ENCODE peak calls at places on chromosomes 5 and 9, in eight cellular contexts. One of them, this sample, is unnamed.

GRCh38 chr5:172909931-172910502 is 49.2 kb upstream of the RPL26L1 start:
- DNase-seq in fibroblast of pulmonary artery: peak
- DNase-seq in lower lobe of right lung: no peak
- DNase-seq in foreskin fibroblast: peak
- DNase-seq in CD8-positive, alpha-beta memory T cell: no peak
- DNase-seq in AG09309: no peak
- DNase-seq in SJSA1: no peak
- DNase-seq in pancreas: no peak
- DNase-seq in this sample: peak

GRCh38 chr9:130896233-130897012 is at the start of gene QRFP:
- DNase-seq in SJSA1: no peak
- DNase-seq in fibroblast of pulmonary artery: no peak
- DNase-seq in foreskin fibroblast: no peak
- DNase-seq in AG09309: no peak
- DNase-seq in lower lobe of right lung: no peak
- DNase-seq in CD8-positive, alpha-beta memory T cell: no peak
- DNase-seq in pancreas: no peak
- DNase-seq in this sample: no peak

GRCh38 chr5:140977003-140977402 is 10.7 kb downstream of the PCDHAC2 start:
- DNase-seq in pancreas: no peak
- DNase-seq in AG09309: no peak
- DNase-seq in SJSA1: no peak
- DNase-seq in fibroblast of pulmonary artery: peak
- DNase-seq in lower lobe of right lung: no peak
- DNase-seq in foreskin fibroblast: no peak
- DNase-seq in CD8-positive, alpha-beta memory T cell: no peak
- DNase-seq in this sample: no peak

GRCh38 chr5:150009671-150010387 is 9.3 kb downstream of the HMGXB3 start:
- DNase-seq in lower lobe of right lung: no peak
- DNase-seq in SJSA1: no peak
- DNase-seq in CD8-positive, alpha-beta memory T cell: no peak
- DNase-seq in fibroblast of pulmonary artery: peak
- DNase-seq in pancreas: no peak
- DNase-seq in AG09309: no peak
- DNase-seq in foreskin fibroblast: peak
- DNase-seq in this sample: no peak

GRCh38 chr5:134122530-134122929 is 8.0 kb downstream of the TCF7 start:
- DNase-seq in AG09309: no peak
- DNase-seq in lower lobe of right lung: no peak
- DNase-seq in CD8-positive, alpha-beta memory T cell: peak
- DNase-seq in pancreas: no peak
- DNase-seq in SJSA1: no peak
- DNase-seq in foreskin fibroblast: no peak
- DNase-seq in fibroblast of pulmonary artery: no peak
- DNase-seq in this sample: no peak

GRCh38 chr9:70484232-70485130 is 70.0 kb upstream of the KLF9 start:
- DNase-seq in lower lobe of right lung: no peak
- DNase-seq in AG09309: no peak
- DNase-seq in foreskin fibroblast: peak
- DNase-seq in pancreas: no peak
- DNase-seq in CD8-positive, alpha-beta memory T cell: no peak
- DNase-seq in SJSA1: peak
- DNase-seq in fibroblast of pulmonary artery: peak
- DNase-seq in this sample: no peak

GRCh38 chr9:127796225-127796813 is 6.4 kb upstream of the FPGS start:
- DNase-seq in AG09309: no peak
- DNase-seq in SJSA1: no peak
- DNase-seq in fibroblast of pulmonary artery: no peak
- DNase-seq in lower lobe of right lung: peak
- DNase-seq in foreskin fibroblast: peak
- DNase-seq in pancreas: no peak
- DNase-seq in CD8-positive, alpha-beta memory T cell: no peak
- DNase-seq in this sample: no peak

GRCh38 chr5:139439013-139439903 is at the start of gene DNAJC18:
- DNase-seq in fibroblast of pulmonary artery: peak
- DNase-seq in SJSA1: peak
- DNase-seq in CD8-positive, alpha-beta memory T cell: peak
- DNase-seq in AG09309: peak
- DNase-seq in foreskin fibroblast: peak
- DNase-seq in pancreas: peak
- DNase-seq in lower lobe of right lung: peak
- DNase-seq in this sample: peak

GRCh38 chr5:140402258-140403074 is 833 bp downstream of the ANKHD1 start:
- DNase-seq in AG09309: no peak
- DNase-seq in fibroblast of pulmonary artery: peak
- DNase-seq in lower lobe of right lung: peak
- DNase-seq in SJSA1: peak
- DNase-seq in pancreas: peak
- DNase-seq in CD8-positive, alpha-beta memory T cell: peak
- DNase-seq in foreskin fibroblast: peak
- DNase-seq in this sample: no peak

GRCh38 chr5:159061834-159062530 is 37.7 kb downstream of the EBF1 start:
- DNase-seq in fibroblast of pulmonary artery: peak
- DNase-seq in lower lobe of right lung: no peak
- DNase-seq in CD8-positive, alpha-beta memory T cell: no peak
- DNase-seq in AG09309: no peak
- DNase-seq in SJSA1: no peak
- DNase-seq in pancreas: no peak
- DNase-seq in foreskin fibroblast: no peak
- DNase-seq in this sample: no peak

GRCh38 chr9:87787735-87788134 is 61.8 kb downstream of the CTSL start:
- DNase-seq in pancreas: no peak
- DNase-seq in foreskin fibroblast: peak
- DNase-seq in lower lobe of right lung: no peak
- DNase-seq in CD8-positive, alpha-beta memory T cell: no peak
- DNase-seq in SJSA1: no peak
- DNase-seq in fibroblast of pulmonary artery: peak
- DNase-seq in AG09309: no peak
- DNase-seq in this sample: peak

GRCh38 chr9:37471942-37472679 is 6.9 kb upstream of the ZBTB5 start:
- DNase-seq in CD8-positive, alpha-beta memory T cell: no peak
- DNase-seq in pancreas: no peak
- DNase-seq in foreskin fibroblast: peak
- DNase-seq in fibroblast of pulmonary artery: peak
- DNase-seq in lower lobe of right lung: no peak
- DNase-seq in SJSA1: peak
- DNase-seq in AG09309: peak
- DNase-seq in this sample: peak

GRCh38 chr5:179986328-179986727 is 78.6 kb upstream of the TBC1D9B start:
- DNase-seq in CD8-positive, alpha-beta memory T cell: no peak
- DNase-seq in lower lobe of right lung: no peak
- DNase-seq in fibroblast of pulmonary artery: peak
- DNase-seq in AG09309: no peak
- DNase-seq in SJSA1: no peak
- DNase-seq in foreskin fibroblast: no peak
- DNase-seq in pancreas: no peak
- DNase-seq in this sample: no peak

GRCh38 chr5:95382843-95383242 is 8.3 kb upstream of the FAM81B start:
- DNase-seq in AG09309: no peak
- DNase-seq in lower lobe of right lung: no peak
- DNase-seq in CD8-positive, alpha-beta memory T cell: no peak
- DNase-seq in pancreas: no peak
- DNase-seq in fibroblast of pulmonary artery: no peak
- DNase-seq in foreskin fibroblast: no peak
- DNase-seq in SJSA1: no peak
- DNase-seq in this sample: no peak

GRCh38 chr9:108884701-108885100 is 22.6 kb downstream of the ACTL7A start:
- DNase-seq in SJSA1: no peak
- DNase-seq in AG09309: no peak
- DNase-seq in pancreas: no peak
- DNase-seq in CD8-positive, alpha-beta memory T cell: no peak
- DNase-seq in foreskin fibroblast: no peak
- DNase-seq in lower lobe of right lung: no peak
- DNase-seq in fibroblast of pulmonary artery: no peak
- DNase-seq in this sample: no peak

GRCh38 chr5:73236541-73237128 is 63.6 kb downstream of the TMEM174 start:
- DNase-seq in foreskin fibroblast: no peak
- DNase-seq in CD8-positive, alpha-beta memory T cell: no peak
- DNase-seq in fibroblast of pulmonary artery: no peak
- DNase-seq in SJSA1: no peak
- DNase-seq in pancreas: no peak
- DNase-seq in AG09309: no peak
- DNase-seq in lower lobe of right lung: no peak
- DNase-seq in this sample: no peak

GRCh38 chr9:70947086-70947485 is 174.3 kb downstream of the TRPM3 start:
- DNase-seq in SJSA1: no peak
- DNase-seq in foreskin fibroblast: peak
- DNase-seq in CD8-positive, alpha-beta memory T cell: no peak
- DNase-seq in fibroblast of pulmonary artery: no peak
- DNase-seq in pancreas: no peak
- DNase-seq in lower lobe of right lung: no peak
- DNase-seq in AG09309: no peak
- DNase-seq in this sample: no peak

GRCh38 chr5:139294372-139295165 is 1.0 kb downstream of the MATR3 start:
- DNase-seq in pancreas: peak
- DNase-seq in AG09309: no peak
- DNase-seq in SJSA1: peak
- DNase-seq in foreskin fibroblast: peak
- DNase-seq in lower lobe of right lung: peak
- DNase-seq in CD8-positive, alpha-beta memory T cell: peak
- DNase-seq in fibroblast of pulmonary artery: peak
- DNase-seq in this sample: peak

GRCh38 chr5:121851643-121852574 is at the start of gene FTMT:
- DNase-seq in pancreas: peak
- DNase-seq in SJSA1: no peak
- DNase-seq in fibroblast of pulmonary artery: no peak
- DNase-seq in lower lobe of right lung: no peak
- DNase-seq in foreskin fibroblast: no peak
- DNase-seq in CD8-positive, alpha-beta memory T cell: no peak
- DNase-seq in AG09309: no peak
- DNase-seq in this sample: no peak

GRCh38 chr9:137175345-137175961 is 3.6 kb upstream of the TMEM210 start:
- DNase-seq in pancreas: no peak
- DNase-seq in AG09309: no peak
- DNase-seq in foreskin fibroblast: peak
- DNase-seq in CD8-positive, alpha-beta memory T cell: no peak
- DNase-seq in lower lobe of right lung: no peak
- DNase-seq in fibroblast of pulmonary artery: no peak
- DNase-seq in SJSA1: no peak
- DNase-seq in this sample: no peak

GRCh38 chr9:130478731-130479575 is 34.2 kb downstream of the ASS1 start:
- DNase-seq in pancreas: no peak
- DNase-seq in CD8-positive, alpha-beta memory T cell: no peak
- DNase-seq in lower lobe of right lung: no peak
- DNase-seq in AG09309: no peak
- DNase-seq in foreskin fibroblast: no peak
- DNase-seq in SJSA1: no peak
- DNase-seq in fibroblast of pulmonary artery: no peak
- DNase-seq in this sample: no peak

DNA sequence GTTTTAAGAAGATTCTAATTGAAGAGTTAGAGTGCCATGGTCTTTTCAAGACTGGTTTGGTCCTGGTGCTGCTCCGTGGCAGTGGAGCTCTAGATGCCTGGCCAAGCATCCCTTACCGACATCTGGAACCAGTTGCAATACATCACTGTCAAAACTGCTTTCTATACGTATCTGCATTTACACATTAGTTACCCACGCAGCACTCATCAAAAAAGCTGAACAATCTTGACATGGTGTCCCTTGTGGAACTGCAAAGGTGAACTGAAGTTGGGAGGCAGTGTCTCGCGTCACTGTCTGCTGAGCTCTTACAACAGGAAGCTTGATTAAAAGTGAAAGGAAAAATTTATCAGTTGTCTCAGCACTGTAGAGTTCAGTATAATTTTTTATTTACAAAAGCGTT is 82.6 kb downstream of the PBX3 start:
- DNase-seq in AG09309: no peak
- DNase-seq in pancreas: no peak
- DNase-seq in fibroblast of pulmonary artery: peak
- DNase-seq in CD8-positive, alpha-beta memory T cell: peak
- DNase-seq in SJSA1: no peak
- DNase-seq in foreskin fibroblast: peak
- DNase-seq in lower lobe of right lung: no peak
- DNase-seq in this sample: no peak
- H3K4me3 ChIP-seq in AG09309: peak
- H3K4me3 ChIP-seq in pancreas: no peak
- H3K4me3 ChIP-seq in fibroblast of pulmonary artery: peak
- H3K4me3 ChIP-seq in CD8-positive, alpha-beta memory T cell: peak
- H3K4me3 ChIP-seq in SJSA1: no peak
- H3K4me3 ChIP-seq in foreskin fibroblast: peak
- H3K4me3 ChIP-seq in lower lobe of right lung: peak
- H3K4me3 ChIP-seq in this sample: peak

GRCh38 chr9:113638916-113639315 is 175.4 kb downstream of the RGS3 start:
- DNase-seq in SJSA1: no peak
- DNase-seq in pancreas: peak
- DNase-seq in CD8-positive, alpha-beta memory T cell: no peak
- DNase-seq in foreskin fibroblast: no peak
- DNase-seq in lower lobe of right lung: no peak
- DNase-seq in AG09309: no peak
- DNase-seq in fibroblast of pulmonary artery: no peak
- DNase-seq in this sample: no peak
- H3K4me3 ChIP-seq in SJSA1: no peak
- H3K4me3 ChIP-seq in pancreas: no peak
- H3K4me3 ChIP-seq in CD8-positive, alpha-beta memory T cell: no peak
- H3K4me3 ChIP-seq in foreskin fibroblast: no peak
- H3K4me3 ChIP-seq in lower lobe of right lung: no peak
- H3K4me3 ChIP-seq in AG09309: no peak
- H3K4me3 ChIP-seq in fibroblast of pulmonary artery: no peak
- H3K4me3 ChIP-seq in this sample: no peak

GRCh38 chr9:120902824-120903608 is 23.6 kb downstream of the TRAF1 start:
- DNase-seq in pancreas: no peak
- DNase-seq in fibroblast of pulmonary artery: no peak
- DNase-seq in foreskin fibroblast: no peak
- DNase-seq in AG09309: no peak
- DNase-seq in SJSA1: no peak
- DNase-seq in CD8-positive, alpha-beta memory T cell: no peak
- DNase-seq in lower lobe of right lung: no peak
- DNase-seq in this sample: no peak

GRCh38 chr9:120901704-120902103 is 24.7 kb upstream of the PHF19 start:
- DNase-seq in foreskin fibroblast: no peak
- DNase-seq in pancreas: no peak
- DNase-seq in SJSA1: no peak
- DNase-seq in CD8-positive, alpha-beta memory T cell: no peak
- DNase-seq in lower lobe of right lung: no peak
- DNase-seq in AG09309: no peak
- DNase-seq in fibroblast of pulmonary artery: no peak
- DNase-seq in this sample: no peak

GRCh38 chr9:120900821-120901220 is 23.8 kb upstream of the PHF19 start:
- DNase-seq in pancreas: no peak
- DNase-seq in AG09309: no peak
- DNase-seq in fibroblast of pulmonary artery: no peak
- DNase-seq in foreskin fibroblast: no peak
- DNase-seq in CD8-positive, alpha-beta memory T cell: no peak
- DNase-seq in lower lobe of right lung: no peak
- DNase-seq in SJSA1: no peak
- DNase-seq in this sample: no peak

GRCh38 chr9:120904061-120904998 is 22.3 kb downstream of the TRAF1 start:
- DNase-seq in SJSA1: no peak
- DNase-seq in CD8-positive, alpha-beta memory T cell: peak
- DNase-seq in AG09309: no peak
- DNase-seq in fibroblast of pulmonary artery: no peak
- DNase-seq in lower lobe of right lung: no peak
- DNase-seq in foreskin fibroblast: no peak
- DNase-seq in pancreas: no peak
- DNase-seq in this sample: no peak

GRCh38 chr9:120902286-120902685 is 24.3 kb downstream of the TRAF1 start:
- DNase-seq in fibroblast of pulmonary artery: no peak
- DNase-seq in pancreas: no peak
- DNase-seq in SJSA1: no peak
- DNase-seq in foreskin fibroblast: no peak
- DNase-seq in CD8-positive, alpha-beta memory T cell: no peak
- DNase-seq in lower lobe of right lung: no peak
- DNase-seq in AG09309: no peak
- DNase-seq in this sample: no peak
- H3K4me3 ChIP-seq in fibroblast of pulmonary artery: no peak
- H3K4me3 ChIP-seq in pancreas: no peak
- H3K4me3 ChIP-seq in SJSA1: no peak
- H3K4me3 ChIP-seq in foreskin fibroblast: no peak
- H3K4me3 ChIP-seq in CD8-positive, alpha-beta memory T cell: no peak
- H3K4me3 ChIP-seq in lower lobe of right lung: no peak
- H3K4me3 ChIP-seq in AG09309: no peak
- H3K4me3 ChIP-seq in this sample: no peak

GRCh38 chr9:112752334-112753110 is 2.0 kb downstream of the SNX30 start:
- DNase-seq in fibroblast of pulmonary artery: no peak
- DNase-seq in pancreas: no peak
- DNase-seq in CD8-positive, alpha-beta memory T cell: no peak
- DNase-seq in foreskin fibroblast: no peak
- DNase-seq in SJSA1: no peak
- DNase-seq in AG09309: no peak
- DNase-seq in lower lobe of right lung: no peak
- DNase-seq in this sample: no peak
- H3K4me3 ChIP-seq in fibroblast of pulmonary artery: no peak
- H3K4me3 ChIP-seq in pancreas: no peak
- H3K4me3 ChIP-seq in CD8-positive, alpha-beta memory T cell: no peak
- H3K4me3 ChIP-seq in foreskin fibroblast: peak
- H3K4me3 ChIP-seq in SJSA1: no peak
- H3K4me3 ChIP-seq in AG09309: no peak
- H3K4me3 ChIP-seq in lower lobe of right lung: peak
- H3K4me3 ChIP-seq in this sample: no peak

This sample was measured in skeletal muscle cell.